ENCODE peak calls at places on chromosomes 6 and 20, in four cellular contexts. T is foreskin fibroblast, E is psoas muscle, F is fibroblast of mammary gland. X is an unnamed sample.

GRCh38 chr6:13300649-13301590 is 27.4 kb downstream of the TBC1D7 start:
- DNase-seq in E (no peak), F (no peak), T (no peak), X (no peak)

GRCh38 chr6:88919032-88919431 is 44.4 kb downstream of the RNGTT start:
- DNase-seq in F (peak), E (no peak), T (no peak), X (no peak)

GRCh38 chr6:141758430-141758829 is 374.3 kb upstream of the GJE1 start:
- DNase-seq in E (no peak), F (no peak), T (no peak), X (no peak)

GRCh38 chr6:137975058-137975940 is 108.2 kb downstream of the TNFAIP3 start:
- DNase-seq in F (peak), T (no peak), E (no peak), X (no peak)

GRCh38 chr6:3315068-3315467 is 56.3 kb downstream of the PSMG4 start:
- DNase-seq in F (no peak), T (no peak), E (peak), X (no peak)

GRCh38 chr6:38367231-38367630 is 272.5 kb downstream of the BTBD9 start:
- DNase-seq in T (no peak), E (no peak), F (no peak), X (no peak)

GRCh38 chr6:129280719-129281118 is 397.8 kb downstream of the LAMA2 start:
- DNase-seq in T (no peak), F (no peak), E (no peak), X (no peak)

GRCh38 chr6:83459663-83460062 is 28.8 kb upstream of the ME1 start:
- DNase-seq in E (no peak), F (no peak), T (no peak), X (no peak)

GRCh38 chr20:6994452-6994851 is 227.0 kb downstream of the BMP2 start:
- DNase-seq in E (no peak), T (peak), F (peak), X (no peak)

GRCh38 chr6:166237611-166238010 is 70.0 kb upstream of the TBXT start:
- DNase-seq in E (no peak), T (no peak), F (peak), X (no peak)

GRCh38 chr6:10610289-10610688 is 84.1 kb downstream of the C6orf52 start:
- DNase-seq in T (peak), F (peak), E (peak), X (peak)

GRCh38 chr6:25902071-25902470 is 28.0 kb upstream of the SLC17A3 start:
- DNase-seq in F (no peak), E (no peak), T (no peak), X (no peak)

GRCh38 chr6:125307150-125307838 is 5.5 kb upstream of the HDDC2 start:
- DNase-seq in T (no peak), F (peak), E (no peak), X (no peak)

GRCh38 chr6:113586966-113587699 is 270.0 kb upstream of the MARCKS start:
- DNase-seq in F (no peak), E (no peak), T (no peak), X (no peak)

GRCh38 chr6:11236915-11237314 is 4.4 kb upstream of the NEDD9 start:
- DNase-seq in T (no peak), F (no peak), E (no peak), X (no peak)

GRCh38 chr20:53677447-53678314 is 84.0 kb upstream of the ZNF217 start:
- DNase-seq in F (no peak), E (no peak), T (no peak), X (no peak)

GRCh38 chr6:11711644-11711993 is 67.0 kb downstream of the ADTRP start:
- DNase-seq in E (no peak), T (no peak), F (peak), X (no peak)

GRCh38 chr20:57946559-57947315 is 236.9 kb upstream of the PMEPA1 start:
- DNase-seq in F (no peak), T (no peak), E (no peak), X (no peak)

GRCh38 chr6:163956571-163957407 is 542.3 kb downstream of the QKI start:
- DNase-seq in T (peak), E (peak), F (peak), X (peak)

GRCh38 chr20:17614812-17615644 is 45.2 kb downstream of the DSTN start:
- DNase-seq in T (no peak), E (peak), F (no peak), X (no peak)

GRCh38 chr6:1667805-1668175 is 58.1 kb downstream of the FOXC1 start:
- DNase-seq in T (no peak), E (no peak), F (no peak), X (no peak)

GRCh38 chr20:57656252-57656820 is 36.1 kb upstream of the ZBP1 start:
- DNase-seq in E (peak), F (no peak), T (no peak), X (no peak)

GRCh38 chr6:148203970-148204369 is 138.7 kb upstream of the SASH1 start:
- DNase-seq in E (no peak), F (peak), T (no peak), X (peak)

GRCh38 chr6:54366647-54367327 is 58.5 kb downstream of the TINAG start:
- DNase-seq in E (no peak), T (no peak), F (no peak), X (peak)

GRCh38 chr20:48720256-48721020 is 107.4 kb downstream of the PREX1 start:
- DNase-seq in T (no peak), E (no peak), F (no peak), X (no peak)

GRCh38 chr6:128070406-128070805 is 169.5 kb upstream of the THEMIS start:
- DNase-seq in T (no peak), E (no peak), F (no peak), X (no peak)

GRCh38 chr20:17843246-17844132 is 125.1 kb downstream of the SNX5 start:
- DNase-seq in T (peak), F (peak), E (no peak), X (peak)

GRCh38 chr6:72182337-72183246 is 296.2 kb downstream of the RIMS1 start:
- DNase-seq in F (peak), E (peak), T (peak), X (peak)

GRCh38 chr6:122200441-122200840 is 199.0 kb upstream of the HSF2 start:
- DNase-seq in T (no peak), E (no peak), F (peak), X (peak)

GRCh38 chr20:8527998-8528397 is 395.9 kb downstream of the PLCB1 start:
- DNase-seq in T (peak), E (no peak), F (peak), X (peak)

GRCh38 chr20:45138451-45139300 is 14.4 kb upstream of the WFDC12 start:
- DNase-seq in E (peak), F (peak), T (no peak), X (peak)

GRCh38 chr20:38196016-38196415 is 30.9 kb upstream of the TGM2 start:
- DNase-seq in T (no peak), F (no peak), E (no peak), X (no peak)

GRCh38 chr6:166572370-166573261 is 13.9 kb downstream of the RAMACL start:
- DNase-seq in T (peak), F (peak), E (no peak), X (peak)

GRCh38 chr6:11200356-11200755 is 32.1 kb downstream of the NEDD9 start:
- DNase-seq in F (no peak), T (peak), E (no peak), X (no peak)

GRCh38 chr20:19785886-19786285 is 27.8 kb downstream of the RIN2 start:
- DNase-seq in F (no peak), T (no peak), E (no peak), X (no peak)

GRCh38 chr20:19783966-19784401 is 25.9 kb downstream of the RIN2 start:
- DNase-seq in E (no peak), F (no peak), T (no peak), X (no peak)

GRCh38 chr20:19785173-19785799 is 27.2 kb downstream of the RIN2 start:
- DNase-seq in T (no peak), E (no peak), F (peak), X (no peak)

GRCh38 chr20:19786311-19786710 is 28.3 kb downstream of the RIN2 start:
- DNase-seq in T (peak), F (peak), E (no peak), X (peak)

DNA sequence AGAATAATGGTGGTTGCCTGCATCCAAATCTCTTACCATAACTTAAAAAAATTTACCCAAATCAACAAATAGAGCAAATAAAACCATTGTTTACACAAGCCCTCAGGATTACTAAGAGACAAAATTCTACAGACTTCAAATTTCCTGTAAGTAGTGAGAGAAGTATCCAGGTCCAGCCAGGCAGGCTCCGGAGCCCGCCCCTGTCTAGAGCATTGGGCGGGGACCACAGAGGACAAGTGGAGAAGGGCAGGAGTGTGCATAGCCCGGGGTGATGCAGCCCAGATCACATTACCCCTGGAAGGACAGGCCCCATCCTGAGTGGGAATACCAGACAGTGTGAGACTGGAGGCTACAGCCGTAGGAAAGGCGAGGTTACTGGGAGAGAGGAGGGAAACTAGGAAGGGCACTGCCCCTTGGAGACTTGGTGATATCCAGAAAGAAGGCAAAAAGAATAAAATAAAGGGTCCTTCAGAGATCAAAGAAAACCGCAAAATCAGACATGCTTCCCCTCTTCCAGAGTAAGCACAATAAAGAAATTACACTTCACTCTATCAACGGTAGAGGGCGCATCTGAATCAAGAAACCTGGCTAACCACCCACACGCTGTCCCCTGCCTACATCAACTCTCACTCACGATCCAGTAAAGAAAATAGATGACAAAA is 26.6 kb downstream of the RIN2 start:
- DNase-seq in T (peak), F (peak), E (peak), X (peak)
- H3K4me3 ChIP-seq in T (no peak), F (no peak), E (peak), X (no peak)

GRCh38 chr6:28634758-28635546 is 109.3 kb downstream of the GPX5 start:
- DNase-seq in T (no peak), F (peak), E (no peak), X (no peak)
- H3K4me3 ChIP-seq in T (peak), F (peak), E (peak), X (peak)

DNA sequence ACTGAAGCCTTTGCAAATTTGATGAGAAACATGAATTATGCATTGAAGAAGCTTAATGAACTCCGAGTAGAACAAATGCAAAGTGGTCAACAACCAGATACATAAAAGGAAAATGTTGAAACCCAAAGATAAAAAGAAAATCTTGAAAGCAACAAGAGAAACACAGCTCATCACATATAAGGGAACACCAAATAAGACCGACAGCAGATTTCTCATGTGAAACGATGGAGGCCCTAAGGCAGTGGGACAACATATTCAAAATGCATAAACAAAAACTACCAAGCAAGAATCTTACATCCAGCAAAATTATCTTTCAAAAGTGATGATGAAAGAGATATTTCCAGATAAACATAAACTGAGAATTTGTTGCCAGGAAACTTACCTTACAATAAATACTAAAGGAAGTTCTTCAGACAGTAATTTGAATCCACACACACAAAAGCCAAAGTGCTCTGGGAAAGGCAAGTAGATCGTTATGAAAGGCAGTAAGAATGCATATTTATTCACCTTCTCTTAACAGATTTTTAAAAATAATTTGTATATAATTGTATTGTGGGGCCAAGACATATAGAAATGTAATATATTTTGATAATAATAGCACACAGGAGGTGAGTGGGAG is 22.5 kb downstream of the SLC52A3 start:
- DNase-seq in T (no peak), E (no peak), F (no peak), X (no peak)
- H3K4me3 ChIP-seq in T (no peak), E (no peak), F (no peak), X (no peak)

DNA sequence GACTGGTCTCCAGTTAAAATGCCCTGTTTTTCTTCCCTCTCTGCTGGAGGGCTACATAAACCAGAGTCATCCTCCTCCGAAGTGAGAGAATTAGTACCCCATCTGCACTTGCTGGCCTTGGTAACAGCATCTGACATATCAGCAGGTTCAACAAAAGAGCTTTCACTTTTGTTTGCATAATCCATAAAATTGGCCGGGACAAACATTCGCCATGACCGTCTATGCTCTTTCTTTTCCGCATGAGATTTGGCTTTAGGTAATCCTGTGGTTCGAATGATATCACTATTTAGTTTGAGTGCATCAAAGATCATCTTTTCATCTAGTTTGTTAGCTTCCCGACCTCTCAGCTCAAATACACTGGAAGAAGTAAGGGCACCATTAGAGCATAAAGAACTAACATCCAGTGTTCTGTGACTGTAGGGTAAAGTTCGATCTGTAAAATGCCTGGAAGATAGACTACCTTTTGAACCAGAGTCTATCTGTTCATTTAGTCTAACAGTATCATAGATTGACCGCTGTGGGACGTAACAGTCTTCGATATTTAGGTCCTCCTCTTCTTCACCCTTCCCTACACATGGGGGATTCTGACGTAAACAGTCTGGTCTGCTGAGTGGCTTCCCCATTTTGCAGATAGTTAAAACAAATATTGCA is 101.6 kb downstream of the DST start:
- DNase-seq in F (peak), E (no peak), T (no peak), X (no peak)
- H3K4me3 ChIP-seq in F (peak), E (peak), T (peak), X (peak)

GRCh38 chr6:57072108-57072507 is 17.9 kb upstream of the ZNF451 start:
- DNase-seq in F (no peak), T (no peak), E (no peak), X (no peak)
- H3K4me3 ChIP-seq in F (no peak), T (no peak), E (no peak), X (no peak)

DNA sequence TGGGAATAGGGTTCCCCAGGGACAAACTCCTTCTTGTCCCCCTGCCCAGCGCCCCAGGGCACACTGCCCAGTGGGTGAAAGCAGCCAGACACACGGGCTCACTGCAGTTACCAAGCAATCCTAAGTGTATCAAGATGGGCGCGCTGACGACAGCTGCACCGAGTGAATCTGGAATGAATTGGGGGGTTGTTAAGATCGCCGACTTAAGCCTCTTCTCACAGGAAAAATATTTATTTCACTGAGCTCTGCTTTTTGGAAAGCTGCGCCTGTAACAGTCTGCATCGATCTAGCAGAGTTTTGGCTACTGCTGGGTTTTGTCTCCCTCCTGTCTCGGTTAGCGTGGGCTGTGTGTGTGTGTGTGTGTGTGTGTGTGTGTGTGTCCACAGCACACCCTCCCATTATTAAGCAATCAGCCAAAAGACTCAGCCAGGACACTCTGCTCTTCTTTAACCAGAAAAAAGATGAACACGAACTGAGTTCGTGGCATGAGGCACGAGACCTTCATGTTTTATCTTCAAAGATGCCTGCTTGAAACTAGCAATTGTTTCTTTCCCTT is 35.9 kb downstream of the RIPOR3 start:
- DNase-seq in E (peak), F (peak), T (peak), X (peak)
- H3K4me3 ChIP-seq in E (no peak), F (peak), T (peak), X (no peak)

DNA sequence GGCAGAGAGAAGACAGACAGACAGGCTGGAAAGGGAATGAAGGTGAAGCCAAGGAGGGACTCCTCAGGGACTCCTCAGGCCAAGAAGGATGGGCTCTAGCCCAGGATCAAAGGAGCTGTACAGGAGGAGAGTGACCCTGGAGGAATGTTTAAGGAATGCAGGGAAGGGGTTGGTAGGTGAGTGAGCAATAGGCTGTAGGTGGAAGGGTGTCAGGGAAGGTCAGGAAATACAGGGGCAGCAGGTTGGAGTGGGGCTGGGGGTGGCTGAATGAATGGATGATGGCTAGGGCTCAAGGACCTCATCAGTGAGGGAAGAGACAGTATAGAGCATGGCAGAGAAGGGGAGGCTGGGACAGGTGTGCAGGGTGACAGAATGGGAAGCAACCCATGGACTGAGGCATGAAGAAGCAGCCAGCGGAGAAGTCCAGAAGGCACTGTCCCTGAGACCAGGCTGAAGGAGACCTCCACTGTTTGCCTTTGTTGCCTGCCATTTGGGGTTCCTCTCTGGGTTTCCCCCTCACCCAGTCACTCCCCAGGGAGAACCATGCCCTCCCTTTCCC is 13.2 kb downstream of the SYNGAP1 start:
- DNase-seq in E (no peak), F (no peak), T (no peak), X (no peak)
- H3K4me3 ChIP-seq in E (no peak), F (no peak), T (no peak), X (no peak)

X was measured in MG63.